ENCODE peak calls at places on chromosomes 4 and X, in seven cellular contexts. P, K, U, Q, Y, M and F are unnamed samples.

GRCh38 chr4:109313168-109314133 is 11.0 kb upstream of the COL25A1 start:
- DNase-seq in P (no peak), K (no peak), U (no peak), Q (no peak), Y (no peak), M (no peak), F (no peak)

GRCh38 chr4:78647272-78647671 is 95.7 kb downstream of the ANXA3 start:
- DNase-seq in P (no peak), K (no peak), U (no peak), Q (no peak), Y (no peak), M (no peak), F (no peak)

GRCh38 chr4:119525005-119525749 is 103.4 kb downstream of the PDE5A start:
- DNase-seq in P (peak; percentile 83), K (no peak), U (no peak), Q (no peak), Y (no peak), M (no peak), F (no peak)

GRCh38 chr4:22515888-22516541 is at the start of gene ADGRA3:
- DNase-seq in P (peak; percentile 41), K (no peak), U (peak; percentile 44), Q (no peak), Y (peak; percentile 74), M (peak; percentile 34), F (peak; percentile 69)

GRCh38 chr4:154527308-154527707 is 22.9 kb downstream of the PLRG1 start:
- DNase-seq in P (no peak), K (no peak), U (no peak), Q (no peak), Y (no peak), M (no peak), F (no peak)

GRCh38 chr4:184238072-184238743 is 20.5 kb upstream of the ENPP6 start:
- DNase-seq in P (no peak), K (no peak), U (no peak), Q (no peak), Y (no peak), M (no peak), F (no peak)

GRCh38 chr4:143364063-143364462 is 27.4 kb downstream of the GAB1 start:
- DNase-seq in P (no peak), K (no peak), U (no peak), Q (no peak), Y (no peak), M (no peak), F (no peak)

GRCh38 chr4:176090115-176090514 is 24.5 kb downstream of the WDR17 start:
- DNase-seq in P (no peak), K (no peak), U (no peak), Q (no peak), Y (no peak), M (no peak), F (no peak)

GRCh38 chr4:93501946-93502345 is 326.6 kb upstream of the ATOH1 start:
- DNase-seq in P (no peak), K (no peak), U (no peak), Q (no peak), Y (no peak), M (no peak), F (no peak)

GRCh38 chr4:85488416-85488815 is 13.5 kb downstream of the ARHGAP24 start:
- DNase-seq in P (no peak), K (no peak), U (no peak), Q (no peak), Y (no peak), M (no peak), F (no peak)

GRCh38 chr4:6727081-6727942 is 11.3 kb downstream of the BLOC1S4 start:
- DNase-seq in P (peak; percentile 21), K (no peak), U (no peak), Q (no peak), Y (no peak), M (no peak), F (no peak)

GRCh38 chr4:140049924-140050681 is 103.9 kb downstream of the MAML3 start:
- DNase-seq in P (peak; percentile 35), K (no peak), U (no peak), Q (no peak), Y (no peak), M (no peak), F (no peak)

GRCh38 chrX:97844161-97844560 is 960.5 kb downstream of the RPA4 start:
- DNase-seq in P (no peak), K (no peak), U (no peak), Q (no peak), Y (no peak), M (no peak), F (no peak)

GRCh38 chrX:9662148-9662547 is 103.5 kb downstream of the GPR143 start:
- DNase-seq in P (peak; percentile 67), K (no peak), U (no peak), Q (no peak), Y (no peak), M (no peak), F (no peak)

GRCh38 chrX:129632443-129632842 is 22.3 kb downstream of the APLN start:
- DNase-seq in P (peak; percentile 47), K (no peak), U (no peak), Q (no peak), Y (no peak), M (no peak), F (no peak)

GRCh38 chr4:41323706-41324105 is 67.0 kb downstream of the UCHL1 start:
- DNase-seq in P (no peak), K (no peak), U (no peak), Q (no peak), Y (no peak), M (no peak), F (no peak)

GRCh38 chr4:80142396-80143304 is 54.7 kb upstream of the PRDM8 start:
- DNase-seq in P (peak; percentile 47), K (no peak), U (no peak), Q (no peak), Y (no peak), M (no peak), F (no peak)

GRCh38 chr4:82614868-82615449 is 53.2 kb upstream of the TMEM150C start:
- DNase-seq in P (peak; percentile 8), K (no peak), U (no peak), Q (no peak), Y (no peak), M (no peak), F (no peak)

GRCh38 chrX:150049647-150050046 is 111.4 kb upstream of the EOLA2 start:
- DNase-seq in P (no peak), K (no peak), U (no peak), Q (no peak), Y (no peak), M (no peak), F (no peak)

GRCh38 chr4:10737335-10737734 is 52.8 kb upstream of the CLNK start:
- DNase-seq in P (peak; percentile 75), K (no peak), U (no peak), Q (no peak), Y (no peak), M (no peak), F (no peak)

GRCh38 chrX:38806054-38806389 is 4.8 kb downstream of the MID1IP1 start:
- DNase-seq in P (no peak), K (no peak), U (no peak), Q (no peak), Y (no peak), M (no peak), F (no peak)

GRCh38 chr4:76981649-76982048 is 32.1 kb downstream of the SEPTIN11 start:
- DNase-seq in P (peak; percentile 51), K (no peak), U (no peak), Q (no peak), Y (no peak), M (no peak), F (no peak)

GRCh38 chr4:87053802-87054767 is 119.3 kb downstream of the AFF1 start:
- DNase-seq in P (no peak), K (no peak), U (no peak), Q (no peak), Y (no peak), M (no peak), F (no peak)

GRCh38 chr4:75908555-75908954 is 6.3 kb upstream of the PPEF2 start:
- DNase-seq in P (no peak), K (no peak), U (no peak), Q (no peak), Y (no peak), M (no peak), F (no peak)

GRCh38 chrX:8067754-8068469 is 103.2 kb downstream of the VCX2 start:
- DNase-seq in P (peak; percentile 37), K (no peak), U (no peak), Q (no peak), Y (no peak), M (no peak), F (no peak)

GRCh38 chr4:13998850-13999249 is 371.3 kb upstream of the BOD1L1 start:
- DNase-seq in P (no peak), K (no peak), U (no peak), Q (no peak), Y (no peak), M (no peak), F (no peak)

GRCh38 chr4:44016582-44017421 is 431.8 kb downstream of the KCTD8 start:
- DNase-seq in P (peak; percentile 2), K (no peak), U (no peak), Q (no peak), Y (no peak), M (no peak), F (no peak)

GRCh38 chrX:30955687-30956086 is 66.6 kb upstream of the TAB3 start:
- DNase-seq in P (no peak), K (no peak), U (no peak), Q (no peak), Y (no peak), M (no peak), F (no peak)